ENCODE peak calls at places on chromosomes 3 and 15, in nine cellular contexts. Q is activated CD4-positive, alpha-beta memory T cell treated with anti-CD3 and anti-CD28 coated beads, Interleukin-2, amount 10 ng/mL, durations not matched to agents 7 days and 5 days; D is left cardiac atrium; Z is neural crest cell; W is GM12865; R is Kasumi-1; E is sciatic nerve; T is AG08395; F is SK-N-DZ. Y is an unnamed sample.

GRCh38 chr3:151327571-151328198 is 1.7 kb downstream of the P2RY13 start:
- DNase-seq in Q (no peak), D (no peak), Z (no peak), W (no peak), R (peak), E (no peak), T (peak), F (no peak), Y (no peak)

GRCh38 chr3:152331018-152331541 is 62.4 kb downstream of the MBNL1 start:
- DNase-seq in Q (no peak), D (peak), Z (no peak), W (no peak), R (no peak), E (no peak), T (peak), F (no peak), Y (peak)

GRCh38 chr3:42961633-42962032 is 17.5 kb upstream of the GASK1A start:
- DNase-seq in Q (no peak), D (peak), Z (peak), W (peak), R (peak), E (no peak), T (peak), F (peak), Y (peak)

GRCh38 chr15:90957105-90957790 is 2.6 kb downstream of the RCCD1 start:
- DNase-seq in Q (no peak), D (no peak), Z (peak), W (no peak), R (no peak), E (no peak), T (peak), F (no peak), Y (peak)

GRCh38 chr15:67083135-67083766 is 17.8 kb downstream of the SMAD3 start:
- DNase-seq in Q (peak), D (no peak), Z (no peak), W (peak), R (no peak), E (no peak), T (peak), F (no peak), Y (no peak)

GRCh38 chr15:51853987-51854386 is 24.5 kb downstream of the TMOD3 start:
- DNase-seq in Q (no peak), D (no peak), Z (no peak), W (no peak), R (no peak), E (no peak), T (no peak), F (no peak), Y (no peak)

GRCh38 chr3:150521458-150521857 is 24.8 kb downstream of the SERP1 start:
- DNase-seq in Q (no peak), D (no peak), Z (no peak), W (no peak), R (no peak), E (no peak), T (no peak), F (no peak), Y (no peak)

GRCh38 chr3:190498293-190498692 is 15.6 kb upstream of the IL1RAP start:
- DNase-seq in Q (no peak), D (no peak), Z (no peak), W (no peak), R (no peak), E (no peak), T (no peak), F (no peak), Y (no peak)

GRCh38 chr3:160103397-160103796 is 114.8 kb downstream of the IL12A start:
- DNase-seq in Q (no peak), D (no peak), Z (no peak), W (no peak), R (no peak), E (no peak), T (no peak), F (no peak), Y (no peak)

GRCh38 chr3:188316021-188316722 is 162.2 kb downstream of the LPP start:
- DNase-seq in Q (no peak), D (no peak), Z (no peak), W (no peak), R (no peak), E (no peak), T (no peak), F (no peak), Y (no peak)

GRCh38 chr3:161409069-161409468 is 37.8 kb upstream of the SPTSSB start:
- DNase-seq in Q (no peak), D (no peak), Z (peak), W (peak), R (peak), E (no peak), T (peak), F (peak), Y (no peak)

GRCh38 chr3:151919030-151919328 is 45.5 kb downstream of the SUCNR1 start:
- DNase-seq in Q (no peak), D (no peak), Z (no peak), W (no peak), R (no peak), E (no peak), T (no peak), F (no peak), Y (no peak)

GRCh38 chr3:108250626-108251025 is 28.4 kb upstream of the IFT57 start:
- DNase-seq in Q (no peak), D (no peak), Z (no peak), W (no peak), R (no peak), E (no peak), T (no peak), F (no peak), Y (no peak)

GRCh38 chr3:71080517-71081083 is 502.9 kb downstream of the FOXP1 start:
- DNase-seq in Q (no peak), D (no peak), Z (no peak), W (no peak), R (no peak), E (no peak), T (no peak), F (no peak), Y (no peak)

GRCh38 chr3:151016421-151016820 is 43.9 kb upstream of the CLRN1 start:
- DNase-seq in Q (no peak), D (no peak), Z (no peak), W (no peak), R (no peak), E (no peak), T (peak), F (no peak), Y (no peak)

GRCh38 chr3:61005591-61005990 is 245.7 kb downstream of the FHIT start:
- DNase-seq in Q (no peak), D (no peak), Z (no peak), W (no peak), R (no peak), E (no peak), T (no peak), F (no peak), Y (no peak)

GRCh38 chr3:127013758-127014535 is 31.0 kb downstream of the PLXNA1 start:
- DNase-seq in Q (no peak), D (no peak), Z (no peak), W (no peak), R (peak), E (no peak), T (no peak), F (no peak), Y (no peak)

GRCh38 chr15:41882689-41883483 is 11.0 kb downstream of the SPTBN5 start:
- DNase-seq in Q (no peak), D (no peak), Z (no peak), W (no peak), R (peak), E (no peak), T (no peak), F (no peak), Y (no peak)

GRCh38 chr3:191030983-191031382 is 168.1 kb upstream of the OSTN start:
- DNase-seq in Q (no peak), D (no peak), Z (no peak), W (no peak), R (no peak), E (no peak), T (no peak), F (no peak), Y (no peak)

GRCh38 chr3:64232821-64233220 is 7.6 kb upstream of the PRICKLE2 start:
- DNase-seq in Q (no peak), D (no peak), Z (no peak), W (no peak), R (no peak), E (no peak), T (no peak), F (no peak), Y (no peak)

GRCh38 chr15:69697913-69698312 is 245.3 kb downstream of the RPLP1 start:
- DNase-seq in Q (no peak), D (no peak), Z (no peak), W (no peak), R (no peak), E (no peak), T (no peak), F (no peak), Y (no peak)

GRCh38 chr3:112635674-112636073 is 5.3 kb downstream of the CCDC80 start:
- DNase-seq in Q (no peak), D (no peak), Z (no peak), W (no peak), R (no peak), E (no peak), T (peak), F (peak), Y (peak)

GRCh38 chr3:105030211-105030610 is 336.5 kb upstream of the ALCAM start:
- DNase-seq in Q (no peak), D (no peak), Z (no peak), W (no peak), R (no peak), E (no peak), T (no peak), F (no peak), Y (no peak)

GRCh38 chr3:143188881-143189280 is 69.3 kb downstream of the CHST2 start:
- DNase-seq in Q (no peak), D (no peak), Z (no peak), W (no peak), R (no peak), E (no peak), T (no peak), F (no peak), Y (no peak)

GRCh38 chr15:70669006-70669602 is 94.3 kb downstream of the UACA start:
- DNase-seq in Q (no peak), D (no peak), Z (no peak), W (peak), R (no peak), E (no peak), T (no peak), F (no peak), Y (no peak)

GRCh38 chr15:88385078-88385700 is 82.0 kb downstream of the MRPL46 start:
- DNase-seq in Q (no peak), D (no peak), Z (no peak), W (no peak), R (no peak), E (no peak), T (peak), F (no peak), Y (no peak)

GRCh38 chr15:83733206-83733605 is 79.3 kb downstream of the ADAMTSL3 start:
- DNase-seq in Q (no peak), D (no peak), Z (no peak), W (no peak), R (no peak), E (no peak), T (peak), F (no peak), Y (peak)

GRCh38 chr15:73324496-73325170 is 44.1 kb downstream of the HCN4 start:
- DNase-seq in Q (no peak), D (no peak), Z (no peak), W (no peak), R (no peak), E (no peak), T (no peak), F (no peak), Y (no peak)

GRCh38 chr3:104428526-104428925 is 938.2 kb upstream of the ALCAM start:
- DNase-seq in Q (no peak), D (no peak), Z (no peak), W (no peak), R (no peak), E (no peak), T (no peak), F (no peak), Y (no peak)

GRCh38 chr15:63054985-63055384 is 12.4 kb downstream of the TPM1 start:
- DNase-seq in Q (no peak), D (no peak), Z (no peak), W (no peak), R (no peak), E (no peak), T (no peak), F (peak), Y (no peak)

GRCh38 chr3:45035441-45036301 is 9.6 kb downstream of the CLEC3B start:
- DNase-seq in Q (peak), D (peak), Z (no peak), W (no peak), R (no peak), E (peak), T (no peak), F (no peak), Y (peak)

GRCh38 chr15:63986185-63986680 is 60.1 kb downstream of the DAPK2 start:
- DNase-seq in Q (no peak), D (no peak), Z (no peak), W (no peak), R (no peak), E (no peak), T (no peak), F (no peak), Y (no peak)

GRCh38 chr3:172514678-172515077 is 8.6 kb downstream of the TNFSF10 start:
- DNase-seq in Q (no peak), D (no peak), Z (no peak), W (no peak), R (no peak), E (no peak), T (no peak), F (no peak), Y (no peak)

GRCh38 chr15:39628821-39629220 is 47.9 kb downstream of the THBS1 start:
- DNase-seq in Q (no peak), D (no peak), Z (no peak), W (no peak), R (no peak), E (no peak), T (no peak), F (no peak), Y (no peak)

GRCh38 chr3:171807129-171807675 is 3.1 kb downstream of the PLD1 start:
- DNase-seq in Q (no peak), D (no peak), Z (no peak), W (no peak), R (no peak), E (no peak), T (no peak), F (no peak), Y (no peak)

GRCh38 chr15:57437564-57437963 is 61.3 kb downstream of the CGNL1 start:
- DNase-seq in Q (no peak), D (no peak), Z (no peak), W (no peak), R (no peak), E (no peak), T (no peak), F (no peak), Y (no peak)

Y was measured in hepatic stellate cell.